ENCODE peak calls at places on chromosomes 11 and 22, in seven cellular contexts. O is astrocyte; B is PC-3; Q is GM23338; Y is dorsolateral prefrontal cortex; K is ovary; X is CD4-positive, alpha-beta memory T cell. E is an unnamed sample.

GRCh38 chr11:14259186-14259784 is 99.7 kb downstream of the RRAS2 start:
- DNase-seq in O (no peak), B (no peak), Q (peak; percentile 35), Y (no peak), K (no peak), X (no peak), E (no peak)

GRCh38 chr11:35177370-35177769 is 38.4 kb downstream of the CD44 start:
- DNase-seq in O (peak; percentile 86), B (no peak), Q (no peak), Y (no peak), K (no peak), X (peak; percentile 69), E (no peak)

GRCh38 chr11:123536690-123537437 is 106.8 kb downstream of the GRAMD1B start:
- DNase-seq in O (no peak), B (peak; percentile 54), Q (peak; percentile 52), Y (no peak), K (no peak), X (no peak), E (no peak)

GRCh38 chr11:7413961-7414728 is 71.2 kb upstream of the OLFML1 start:
- DNase-seq in O (no peak), B (peak; percentile 83), Q (peak; percentile 40), Y (no peak), K (no peak), X (no peak), E (no peak)

GRCh38 chr11:69834251-69834650 is 15.0 kb upstream of the FGF3 start:
- DNase-seq in O (no peak), B (no peak), Q (no peak), Y (peak; percentile 23), K (no peak), X (no peak), E (no peak)

GRCh38 chr11:36062796-36063380 is 119.0 kb downstream of the LDLRAD3 start:
- DNase-seq in O (no peak), B (no peak), Q (no peak), Y (no peak), K (no peak), X (no peak), E (no peak)

GRCh38 chr11:125262825-125263218 is 98.3 kb downstream of the PKNOX2 start:
- DNase-seq in O (peak; percentile 32), B (no peak), Q (no peak), Y (no peak), K (peak; percentile 44), X (no peak), E (no peak)

GRCh38 chr11:18233912-18234311 is 2.7 kb downstream of the SAA4 start:
- DNase-seq in O (no peak), B (no peak), Q (no peak), Y (no peak), K (no peak), X (no peak), E (no peak)

GRCh38 chr22:30574095-30574981 is at the start of gene GAL3ST1:
- DNase-seq in O (no peak), B (no peak), Q (peak; percentile 74), Y (peak; percentile 87), K (no peak), X (no peak), E (peak; percentile 61)

GRCh38 chr22:50057292-50057867 is 718 bp downstream of the TTLL8 start:
- DNase-seq in O (no peak), B (no peak), Q (no peak), Y (no peak), K (no peak), X (no peak), E (no peak)
- H3K4me3 ChIP-seq in O (no peak overlapping the region), B (no peak overlapping the region), Q (peak overlapping the region; percentile 69), Y (no peak overlapping the region), K (no peak overlapping the region), X (no peak overlapping the region), E (no peak overlapping the region)

GRCh38 chr11:130223291-130223971 is 63.8 kb downstream of the ST14 start:
- DNase-seq in O (peak; percentile 14), B (peak; percentile 27), Q (no peak), Y (no peak), K (no peak), X (no peak), E (no peak)
- H3K4me3 ChIP-seq in O (no peak overlapping the region), B (no peak overlapping the region), Q (no peak overlapping the region), Y (no peak overlapping the region), K (no peak overlapping the region), X (no peak overlapping the region), E (no peak overlapping the region)

DNA sequence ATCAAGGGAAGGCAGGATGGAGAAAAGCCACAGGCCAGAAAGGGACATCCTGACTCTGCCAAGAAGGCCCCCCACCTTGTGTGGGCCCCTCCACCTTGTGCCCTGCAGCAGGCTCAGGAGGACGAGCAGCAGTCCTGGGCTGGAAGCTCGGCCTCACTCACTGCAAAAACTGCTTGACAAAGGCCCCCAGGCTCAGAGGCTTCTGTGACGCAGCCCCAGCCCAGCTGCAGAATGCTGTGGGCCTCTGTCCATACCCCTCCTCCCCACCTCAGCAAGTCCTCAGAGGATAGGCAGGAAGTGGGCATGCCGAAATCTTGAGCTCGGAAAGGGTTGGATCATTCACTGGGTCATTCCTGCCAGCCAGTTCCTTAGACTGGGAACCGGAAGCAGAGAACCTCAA is 61.9 kb downstream of the NRXN2 start:
- DNase-seq in O (peak; percentile 49), B (no peak), Q (no peak), Y (no peak), K (no peak), X (no peak), E (no peak)
- H3K4me3 ChIP-seq in O (no peak overlapping the region), B (no peak overlapping the region), Q (no peak overlapping the region), Y (no peak overlapping the region), K (no peak overlapping the region), X (no peak overlapping the region), E (no peak overlapping the region)

DNA sequence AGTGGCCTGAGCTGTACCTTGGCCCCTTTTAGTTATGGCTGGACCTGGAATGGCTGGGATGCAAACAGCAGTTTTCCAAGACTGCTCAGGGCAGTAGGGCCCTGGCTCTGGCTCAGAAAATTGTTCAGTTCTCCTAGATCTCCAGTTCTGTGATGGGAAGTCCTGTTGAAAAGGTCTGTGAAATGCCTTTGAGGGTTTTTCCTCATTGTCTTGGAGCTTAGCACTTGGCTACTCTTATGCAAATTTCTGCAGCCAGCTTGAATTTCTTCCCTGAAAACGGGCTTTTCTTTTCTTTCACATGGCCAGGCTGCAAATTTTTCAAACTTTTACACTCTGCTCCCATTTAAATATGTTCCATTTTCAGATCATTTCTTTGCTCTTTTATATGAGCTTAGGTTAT is 33.2 kb downstream of the OR4A15 start:
- DNase-seq in O (no peak), B (no peak), Q (no peak), Y (no peak), K (no peak), X (no peak), E (no peak)
- H3K4me3 ChIP-seq in O (no peak overlapping the region), B (no peak overlapping the region), Q (no peak overlapping the region), Y (no peak overlapping the region), K (no peak overlapping the region), X (no peak overlapping the region), E (no peak overlapping the region)

GRCh38 chr22:44180706-44181032 is at the start of gene PARVG:
- DNase-seq in O (no peak), B (peak; percentile 38), Q (peak; percentile 70), Y (no peak), K (no peak), X (peak; percentile 71), E (no peak)

GRCh38 chr22:44181033-44181911 is 547 bp downstream of the PARVG start:
- DNase-seq in O (peak; percentile 31), B (peak; percentile 3), Q (no peak), Y (no peak), K (no peak), X (peak; percentile 52), E (peak; percentile 74)

GRCh38 chr22:44179196-44179988 is 1.3 kb upstream of the PARVG start:
- DNase-seq in O (no peak), B (no peak), Q (no peak), Y (no peak), K (no peak), X (no peak), E (no peak)

GRCh38 chr22:44181912-44182590 is 1.3 kb downstream of the PARVG start:
- DNase-seq in O (no peak), B (no peak), Q (no peak), Y (no peak), K (no peak), X (peak; percentile 20), E (no peak)

GRCh38 chr22:44179989-44180705 is 578 bp upstream of the PARVG start:
- DNase-seq in O (no peak), B (no peak), Q (no peak), Y (no peak), K (no peak), X (no peak), E (no peak)
- H3K4me3 ChIP-seq in O (no peak overlapping the region), B (no peak overlapping the region), Q (no peak overlapping the region), Y (no peak overlapping the region), K (no peak overlapping the region), X (no peak overlapping the region), E (no peak overlapping the region)

GRCh38 chr11:12240669-12241068 is 130.3 kb downstream of the MICAL2 start:
- DNase-seq in O (no peak), B (no peak), Q (no peak), Y (no peak), K (no peak), X (no peak), E (no peak)
- H3K4me3 ChIP-seq in O (no peak overlapping the region), B (no peak overlapping the region), Q (no peak overlapping the region), Y (no peak overlapping the region), K (no peak overlapping the region), X (no peak overlapping the region), E (no peak overlapping the region)

GRCh38 chr11:73277467-73277866 is 5.3 kb downstream of the P2RY6 start:
- DNase-seq in O (no peak), B (no peak), Q (no peak), Y (no peak), K (no peak), X (no peak), E (no peak)
- H3K4me3 ChIP-seq in O (no peak overlapping the region), B (no peak overlapping the region), Q (no peak overlapping the region), Y (no peak overlapping the region), K (no peak overlapping the region), X (no peak overlapping the region), E (no peak overlapping the region)

DNA sequence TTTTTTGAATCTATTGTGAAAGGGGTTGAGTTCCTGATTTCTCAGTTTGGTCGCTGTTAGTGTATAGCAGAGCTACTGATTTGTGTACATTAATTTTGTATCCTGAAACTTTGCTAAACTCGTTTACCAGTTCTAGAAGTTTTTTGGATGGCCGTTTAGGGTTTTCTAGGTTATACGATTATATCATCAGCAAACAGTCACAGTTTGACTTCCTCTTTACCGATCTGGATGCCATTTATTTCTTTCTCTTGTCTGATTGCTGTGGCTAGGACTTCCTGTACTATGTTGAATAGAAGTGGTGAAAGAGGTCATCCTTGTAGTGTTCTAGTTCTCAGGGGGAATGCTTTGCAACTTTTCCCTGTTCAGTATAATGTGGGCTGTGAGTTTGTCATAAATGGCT is 24.6 kb upstream of the OOSP4B start:
- DNase-seq in O (no peak), B (no peak), Q (no peak), Y (no peak), K (no peak), X (no peak), E (no peak)
- H3K4me3 ChIP-seq in O (no peak overlapping the region), B (no peak overlapping the region), Q (no peak overlapping the region), Y (no peak overlapping the region), K (no peak overlapping the region), X (no peak overlapping the region), E (no peak overlapping the region)

DNA sequence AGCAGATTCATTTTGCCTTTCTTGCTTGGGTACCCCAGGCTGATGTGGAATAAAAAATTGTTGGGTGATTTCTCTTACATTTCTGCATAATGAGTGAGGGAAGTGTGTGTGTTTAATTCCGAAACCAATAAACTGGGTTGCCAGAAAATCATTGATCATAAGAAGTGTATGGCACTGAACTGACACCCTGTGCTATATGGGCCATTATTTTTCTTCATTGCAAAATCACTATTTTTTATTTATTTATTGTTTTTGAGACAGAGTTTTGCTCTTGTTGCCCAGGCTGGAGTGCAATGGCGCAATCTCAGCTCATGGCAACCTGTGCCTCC is 14.6 kb upstream of the HIKESHI start:
- DNase-seq in O (no peak), B (no peak), Q (no peak), Y (no peak), K (no peak), X (no peak), E (no peak)
- H3K4me3 ChIP-seq in O (no peak overlapping the region), B (no peak overlapping the region), Q (no peak overlapping the region), Y (no peak overlapping the region), K (no peak overlapping the region), X (no peak overlapping the region), E (no peak overlapping the region)